ENCODE peak calls at places on chromosomes 12 and 14, in nine cellular contexts. One of them, this sample, is unnamed.

GRCh38 chr12:105992849-105993740 is 145.7 kb downstream of the NUAK1 start:
- DNase-seq in stomach: no peak
- DNase-seq in effector CD4-positive, alpha-beta T cell: no peak
- DNase-seq in GM12865: no peak
- DNase-seq in HTR-8/SVneo: no peak
- DNase-seq in psoas muscle: no peak
- DNase-seq in heart right ventricle: no peak
- DNase-seq in AG20443: peak
- DNase-seq in RPMI7951: peak
- DNase-seq in this sample: no peak

GRCh38 chr14:78135450-78135891 is 34.7 kb upstream of the NRXN3 start:
- DNase-seq in stomach: no peak
- DNase-seq in effector CD4-positive, alpha-beta T cell: no peak
- DNase-seq in GM12865: no peak
- DNase-seq in HTR-8/SVneo: no peak
- DNase-seq in psoas muscle: no peak
- DNase-seq in heart right ventricle: no peak
- DNase-seq in AG20443: no peak
- DNase-seq in RPMI7951: peak
- DNase-seq in this sample: no peak

GRCh38 chr12:104701756-104702155 is 245.0 kb downstream of the CHST11 start:
- DNase-seq in stomach: peak
- DNase-seq in effector CD4-positive, alpha-beta T cell: no peak
- DNase-seq in GM12865: no peak
- DNase-seq in HTR-8/SVneo: no peak
- DNase-seq in psoas muscle: no peak
- DNase-seq in heart right ventricle: no peak
- DNase-seq in AG20443: no peak
- DNase-seq in RPMI7951: no peak
- DNase-seq in this sample: no peak

GRCh38 chr12:57726884-57727757 is 11.4 kb downstream of the AGAP2 start:
- DNase-seq in stomach: peak
- DNase-seq in effector CD4-positive, alpha-beta T cell: no peak
- DNase-seq in GM12865: no peak
- DNase-seq in HTR-8/SVneo: no peak
- DNase-seq in psoas muscle: peak
- DNase-seq in heart right ventricle: peak
- DNase-seq in AG20443: no peak
- DNase-seq in RPMI7951: no peak
- DNase-seq in this sample: no peak

GRCh38 chr12:116783503-116784237 is 45.6 kb downstream of the RNFT2 start:
- DNase-seq in stomach: no peak
- DNase-seq in effector CD4-positive, alpha-beta T cell: no peak
- DNase-seq in GM12865: no peak
- DNase-seq in HTR-8/SVneo: no peak
- DNase-seq in psoas muscle: no peak
- DNase-seq in heart right ventricle: no peak
- DNase-seq in AG20443: no peak
- DNase-seq in RPMI7951: no peak
- DNase-seq in this sample: no peak

GRCh38 chr14:50714452-50715073 is 46.5 kb upstream of the SAV1 start:
- DNase-seq in stomach: no peak
- DNase-seq in effector CD4-positive, alpha-beta T cell: no peak
- DNase-seq in GM12865: peak
- DNase-seq in HTR-8/SVneo: peak
- DNase-seq in psoas muscle: no peak
- DNase-seq in heart right ventricle: no peak
- DNase-seq in AG20443: peak
- DNase-seq in RPMI7951: peak
- DNase-seq in this sample: no peak

GRCh38 chr14:53338192-53338591 is 185.1 kb upstream of the DDHD1 start:
- DNase-seq in stomach: no peak
- DNase-seq in effector CD4-positive, alpha-beta T cell: no peak
- DNase-seq in GM12865: no peak
- DNase-seq in HTR-8/SVneo: peak
- DNase-seq in psoas muscle: no peak
- DNase-seq in heart right ventricle: no peak
- DNase-seq in AG20443: peak
- DNase-seq in RPMI7951: peak
- DNase-seq in this sample: no peak

GRCh38 chr12:116955382-116956021 is 44.8 kb downstream of the FBXW8 start:
- DNase-seq in stomach: peak
- DNase-seq in effector CD4-positive, alpha-beta T cell: peak
- DNase-seq in GM12865: peak
- DNase-seq in HTR-8/SVneo: peak
- DNase-seq in psoas muscle: no peak
- DNase-seq in heart right ventricle: no peak
- DNase-seq in AG20443: no peak
- DNase-seq in RPMI7951: no peak
- DNase-seq in this sample: no peak